ENCODE peak calls at places on chromosomes 3 and 15, in seven cellular contexts. P, G, O, H, E, M and T are unnamed samples. For H3K4me1, the result is how much of the 10 kb centered on the place peaks cover.

GRCh38 chr3:14422016-14422963 is 19.9 kb downstream of the SLC6A6 start:
- DNase-seq in P (no peak), G (no peak), O (no peak), H (no peak), E (no peak), M (no peak), T (no peak)

GRCh38 chr3:64049136-64049535 is 25.8 kb upstream of the PSMD6 start:
- DNase-seq in P (no peak), G (peak), O (no peak), H (no peak), E (no peak), M (no peak), T (peak)

GRCh38 chr3:56689303-56689702 is 6.2 kb upstream of the TASOR start:
- DNase-seq in P (no peak), G (no peak), O (no peak), H (no peak), E (peak), M (no peak), T (no peak)

GRCh38 chr15:65818927-65819562 is 27.0 kb upstream of the DENND4A start:
- DNase-seq in P (no peak), G (no peak), O (no peak), H (no peak), E (no peak), M (no peak), T (no peak)

GRCh38 chr3:189824629-189825312 is 193.6 kb downstream of the TP63 start:
- DNase-seq in P (no peak), G (peak), O (no peak), H (no peak), E (peak), M (no peak), T (peak)

GRCh38 chr3:152283492-152284381 is 15.0 kb downstream of the MBNL1 start:
- DNase-seq in P (no peak), G (no peak), O (no peak), H (no peak), E (no peak), M (no peak), T (no peak)

GRCh38 chr15:58487041-58487723 is 55.4 kb downstream of the LIPC start:
- DNase-seq in P (no peak), G (no peak), O (no peak), H (no peak), E (no peak), M (no peak), T (no peak)

GRCh38 chr3:42216820-42217416 is 49.1 kb downstream of the CCK start:
- DNase-seq in P (no peak), G (no peak), O (no peak), H (peak), E (no peak), M (no peak), T (no peak)

GRCh38 chr15:63843901-63844317 is 10.2 kb upstream of the HERC1 start:
- DNase-seq in P (no peak), G (no peak), O (no peak), H (no peak), E (peak), M (no peak), T (peak)

GRCh38 chr15:98548172-98548971 is 100.0 kb upstream of the IGF1R start:
- DNase-seq in P (peak), G (peak), O (peak), H (no peak), E (peak), M (peak), T (peak)

GRCh38 chr15:38818156-38818745 is 253.6 kb upstream of the RASGRP1 start:
- DNase-seq in P (no peak), G (no peak), O (no peak), H (no peak), E (no peak), M (no peak), T (no peak)

GRCh38 chr3:38227989-38228388 is 37.6 kb upstream of the SLC22A13 start:
- DNase-seq in P (no peak), G (peak), O (no peak), H (no peak), E (no peak), M (no peak), T (peak)

GRCh38 chr3:10116138-10116460 is 624 bp downstream of the BRK1 start:
- DNase-seq in P (no peak), G (no peak), O (no peak), H (no peak), E (peak), M (no peak), T (peak)

GRCh38 chr3:53169045-53169831 is 8.2 kb downstream of the PRKCD start:
- DNase-seq in P (no peak), G (no peak), O (no peak), H (no peak), E (no peak), M (no peak), T (no peak)

GRCh38 chr3:190972840-190973270 is 110.4 kb upstream of the GMNC start:
- DNase-seq in P (no peak), G (no peak), O (no peak), H (no peak), E (peak), M (no peak), T (peak)

GRCh38 chr3:1587426-1587825 is 494.6 kb downstream of the CNTN6 start:
- DNase-seq in P (no peak), G (no peak), O (no peak), H (no peak), E (no peak), M (no peak), T (no peak)

GRCh38 chr15:79322945-79323344 is 12.0 kb downstream of the TMED3 start:
- DNase-seq in P (no peak), G (no peak), O (no peak), H (no peak), E (no peak), M (no peak), T (no peak)

GRCh38 chr3:61530355-61530754 is 31.0 kb upstream of the PTPRG start:
- DNase-seq in P (no peak), G (peak), O (no peak), H (no peak), E (peak), M (no peak), T (no peak)

GRCh38 chr3:61524933-61525332 is 36.4 kb upstream of the PTPRG start:
- DNase-seq in P (no peak), G (no peak), O (no peak), H (no peak), E (no peak), M (no peak), T (no peak)

GRCh38 chr3:61527011-61527410 is 34.4 kb upstream of the PTPRG start:
- DNase-seq in P (no peak), G (no peak), O (no peak), H (no peak), E (no peak), M (no peak), T (no peak)

GRCh38 chr3:61522629-61523028 is 38.7 kb upstream of the PTPRG start:
- DNase-seq in P (no peak), G (no peak), O (no peak), H (no peak), E (no peak), M (no peak), T (no peak)

GRCh38 chr3:61526307-61526706 is 35.1 kb upstream of the PTPRG start:
- DNase-seq in P (no peak), G (no peak), O (no peak), H (no peak), E (no peak), M (no peak), T (no peak)
- H3K4me1 ChIP-seq in P (under half), G (under half), O (under half), H (under half), E (under half), M (under half), T (under half)

GRCh38 chr3:50580683-50581458 is 11.5 kb downstream of the HEMK1 start:
- DNase-seq in P (no peak), G (no peak), O (no peak), H (no peak), E (no peak), M (no peak), T (no peak)
- TF ChIP-seq CTCF in P (peak), G (no peak), O (no peak), H (no peak), E (no peak), M (no peak), T (no peak)

DNA sequence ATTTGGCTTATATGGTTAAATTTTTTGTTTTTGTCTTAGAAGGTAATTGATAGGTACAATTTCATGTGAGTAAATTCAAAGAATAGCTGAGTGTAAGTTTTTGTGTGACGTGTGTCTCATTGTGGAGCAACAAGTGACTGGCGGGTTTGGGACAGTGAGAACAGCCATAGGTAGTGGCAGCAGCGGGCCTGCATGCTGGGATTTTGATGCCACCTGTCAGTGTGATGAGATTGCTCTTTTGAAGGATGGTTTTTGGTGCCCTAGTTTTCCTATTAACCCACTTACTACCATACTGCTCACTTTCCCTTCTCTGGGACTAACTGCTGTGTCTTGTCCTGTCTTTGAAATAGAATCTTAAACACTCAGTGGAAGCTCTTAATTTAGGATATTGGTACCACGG is 522.6 kb downstream of the NAALADL2 start:
- DNase-seq in P (no peak), G (no peak), O (no peak), H (no peak), E (no peak), M (no peak), T (no peak)
- H3K27ac ChIP-seq in P (no peak), G (no peak), O (no peak), H (no peak), E (no peak), M (no peak), T (no peak)

GRCh38 chr3:100005670-100006393 is 108.5 kb downstream of the FILIP1L start:
- DNase-seq in P (no peak), G (no peak), O (no peak), H (no peak), E (no peak), M (no peak), T (no peak)
- H3K4me1 ChIP-seq in P (half or more), G (under half), O (half or more), H (under half), E (under half), M (half or more), T (under half)

DNA sequence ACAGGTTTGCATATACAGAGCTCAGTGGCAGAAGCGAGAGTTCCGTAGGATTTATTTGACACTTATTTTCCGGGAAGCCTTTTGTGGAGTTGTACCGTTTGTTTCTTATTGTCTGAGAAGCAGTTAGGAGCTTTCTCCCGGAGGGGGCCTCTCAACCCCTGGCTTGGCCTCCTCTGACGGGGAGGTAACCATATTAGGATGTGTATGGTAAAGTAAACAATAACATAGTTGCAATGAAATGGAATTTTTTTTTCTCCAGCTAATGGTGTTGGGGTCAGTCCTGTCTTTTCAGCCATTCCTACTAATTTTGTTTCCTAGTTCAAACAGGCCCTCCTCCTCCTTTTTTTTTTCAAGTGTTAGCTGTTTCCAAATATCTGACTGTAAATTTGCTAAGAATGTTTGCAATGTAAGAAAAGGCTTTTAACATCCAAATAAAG is 338.5 kb downstream of the FOXP1 start:
- DNase-seq in P (no peak), G (peak), O (no peak), H (no peak), E (peak), M (no peak), T (no peak)
- TF ChIP-seq CTCF in P (no peak), G (no peak), O (no peak), H (no peak), E (no peak), M (no peak), T (no peak)